ENCODE peak calls at places on chromosomes 7 and 10, in eight cellular contexts. C is activated CD8-positive, alpha-beta memory T cell treated with anti-CD3 and anti-CD28 coated beads, Interleukin-2, amount 50 U/mL, for 48 hours; O is mucosa of descending colon; W is astrocyte of the cerebellum; M is lower lobe of right lung; R is SHP77 treated with DMSO at 0.1 percent for 48 hours; D is endothelial cell; L is naive thymus-derived CD4-positive, alpha-beta T cell. X is an unnamed sample.

GRCh38 chr10:101261702-101262101 is 32.4 kb upstream of the LBX1 start:
- DNase-seq in C (no peak), O (no peak), W (no peak), M (no peak), R (no peak), D (no peak), L (no peak), X (no peak)

GRCh38 chr10:21494221-21495001 is 31.1 kb downstream of the SKIDA1 start:
- DNase-seq in C (peak; percentile 65), O (peak; percentile 52), W (no peak), M (peak; percentile 58), R (no peak), D (peak; percentile 47), L (peak; percentile 47), X (peak; percentile 42)

GRCh38 chr10:50224330-50224952 is 26.9 kb downstream of the ASAH2 start:
- DNase-seq in C (no peak), O (no peak), W (peak; percentile 36), M (no peak), R (peak; percentile 50), D (peak; percentile 44), L (no peak), X (peak; percentile 73)

GRCh38 chr10:67308912-67309311 is 383.1 kb downstream of the LRRTM3 start:
- DNase-seq in C (no peak), O (no peak), W (no peak), M (no peak), R (no peak), D (no peak), L (no peak), X (no peak)

GRCh38 chr10:74081192-74081803 is 69.3 kb downstream of the AP3M1 start:
- DNase-seq in C (no peak), O (no peak), W (no peak), M (no peak), R (no peak), D (peak; percentile 50), L (no peak), X (peak; percentile 69)

GRCh38 chr7:50953303-50953702 is 170.6 kb upstream of the GRB10 start:
- DNase-seq in C (no peak), O (no peak), W (no peak), M (no peak), R (no peak), D (no peak), L (no peak), X (peak; percentile 16)

GRCh38 chr7:45588466-45588865 is 14.3 kb downstream of the ADCY1 start:
- DNase-seq in C (no peak), O (no peak), W (no peak), M (no peak), R (no peak), D (no peak), L (no peak), X (no peak)

GRCh38 chr10:129094233-129094632 is 372.8 kb upstream of the MGMT start:
- DNase-seq in C (no peak), O (no peak), W (no peak), M (no peak), R (no peak), D (no peak), L (no peak), X (no peak)

GRCh38 chr10:30058570-30059132 is 735 bp downstream of the JCAD start:
- DNase-seq in C (no peak), O (no peak), W (no peak), M (no peak), R (no peak), D (no peak), L (no peak), X (peak; percentile 37)

GRCh38 chr10:96512997-96513685 is 585 bp downstream of the TLL2 start:
- DNase-seq in C (no peak), O (no peak), W (no peak), M (no peak), R (no peak), D (no peak), L (no peak), X (peak; percentile 37)

GRCh38 chr7:126426652-126427051 is 826.1 kb downstream of the GRM8 start:
- DNase-seq in C (no peak), O (no peak), W (no peak), M (no peak), R (no peak), D (no peak), L (no peak), X (no peak)

GRCh38 chr7:20787658-20788057 is 972 bp upstream of the SP8 start:
- DNase-seq in C (no peak), O (no peak), W (no peak), M (no peak), R (no peak), D (no peak), L (no peak), X (no peak)

GRCh38 chr7:27148031-27148775 is 629 bp upstream of the HOXA6 start:
- DNase-seq in C (peak; percentile 46), O (peak; percentile 78), W (no peak), M (peak; percentile 46), R (no peak), D (no peak), L (no peak), X (no peak)

GRCh38 chr7:28018446-28018845 is 162.1 kb downstream of the JAZF1 start:
- DNase-seq in C (no peak), O (no peak), W (no peak), M (no peak), R (no peak), D (no peak), L (no peak), X (peak; percentile 61)

GRCh38 chr7:519974-520458 is 370 bp upstream of the PDGFA start:
- DNase-seq in C (no peak), O (no peak), W (no peak), M (peak; percentile 72), R (no peak), D (peak; percentile 57), L (peak; percentile 42), X (peak; percentile 77)

GRCh38 chr10:97771055-97771811 is 566 bp downstream of the SFRP5 start:
- DNase-seq in C (no peak), O (peak; percentile 43), W (no peak), M (no peak), R (no peak), D (peak; percentile 34), L (no peak), X (peak; percentile 20)

GRCh38 chr7:149821191-149822148 is 16.7 kb upstream of the ZNF862 start:
- DNase-seq in C (no peak), O (peak; percentile 54), W (no peak), M (peak; percentile 42), R (no peak), D (no peak), L (no peak), X (no peak)

GRCh38 chr10:598415-599170 is 90.9 kb downstream of the DIP2C start:
- DNase-seq in C (no peak), O (no peak), W (peak; percentile 93), M (no peak), R (no peak), D (no peak), L (no peak), X (peak; percentile 100)

GRCh38 chr7:143265017-143265693 is 1.9 kb downstream of the GSTK1 start:
- DNase-seq in C (no peak), O (peak; percentile 61), W (no peak), M (no peak), R (no peak), D (no peak), L (no peak), X (no peak)